ENCODE peak calls at places on chromosomes 2 and 18, in seven cellular contexts. M is H4; Z is NCI-H1105 treated with DMSO at 0.1 percent for 48 hours; V is NB4; A is activated T-cell treated with anti-CD3 and anti-CD28 coated beads, Interleukin-2, amount 50 U/mL, for 1 hour; Y is type B pancreatic cell; D is GOT3. L is an unnamed sample.

GRCh38 chr2:236546561-236546961 is 23.1 kb upstream of the ACKR3 start:
- DNase-seq in Z (no peak), M (no peak), V (no peak), D (no peak), A (peak; percentile 36), Y (no peak), L (no peak)

GRCh38 chr2:201984800-201985525 is 48.7 kb upstream of the FZD7 start:
- DNase-seq in Y (no peak), V (peak; percentile 40), D (no peak), M (no peak), A (no peak), Z (no peak), L (peak; percentile 19)

GRCh38 chr18:54787616-54788015 is 40.7 kb upstream of the RAB27B start:
- DNase-seq in M (no peak), D (no peak), A (no peak), V (no peak), Y (no peak), Z (no peak), L (no peak)

GRCh38 chr2:54598347-54599325 is 124.8 kb upstream of the EML6 start:
- DNase-seq in Z (no peak), A (no peak), D (no peak), Y (no peak), M (no peak), V (no peak), L (no peak)

GRCh38 chr2:30978044-30978443 is 160.2 kb downstream of the GALNT14 start:
- DNase-seq in Z (no peak), D (no peak), A (no peak), Y (no peak), V (no peak), M (no peak), L (no peak)

GRCh38 chr2:213455316-213456008 is 171.2 kb downstream of the SPAG16 start:
- DNase-seq in V (no peak), A (no peak), Z (no peak), M (peak; percentile 4), Y (no peak), D (no peak), L (peak; percentile 49)

GRCh38 chr2:102080451-102081054 is 62.0 kb upstream of the IL1R1 start:
- DNase-seq in V (peak; percentile 22), Y (no peak), M (no peak), Z (no peak), D (no peak), A (no peak), L (no peak)

GRCh38 chr2:34738691-34739090 is 1139.6 kb upstream of the FAM98A start:
- DNase-seq in A (no peak), Z (no peak), D (no peak), V (peak; percentile 26), Y (no peak), M (no peak), L (peak; percentile 10)

GRCh38 chr2:178397002-178397605 is 53.9 kb downstream of the PRKRA start:
- DNase-seq in Z (peak; percentile 70), D (no peak), M (peak; percentile 26), A (no peak), V (peak; percentile 64), Y (no peak), L (peak; percentile 71)

GRCh38 chr2:172856561-172856960 is 120.9 kb downstream of the RAPGEF4 start:
- DNase-seq in V (no peak), Z (no peak), D (no peak), Y (no peak), M (no peak), A (no peak), L (no peak)

GRCh38 chr2:217958206-217958888 is 44.4 kb downstream of the TNS1 start:
- DNase-seq in M (no peak), A (no peak), Y (no peak), Z (no peak), V (no peak), D (no peak), L (no peak)

GRCh38 chr2:234953116-234954031 is 1.6 kb downstream of the SH3BP4 start:
- DNase-seq in A (no peak), Y (no peak), D (no peak), Z (peak; percentile 25), V (no peak), M (no peak), L (no peak)

GRCh38 chr18:47595816-47596501 is 334.5 kb downstream of the SMAD2 start:
- DNase-seq in Y (no peak), V (peak; percentile 45), M (no peak), D (no peak), A (no peak), Z (peak; percentile 45), L (peak; percentile 45)

GRCh38 chr2:130963849-130964793 is 127.4 kb downstream of the ARHGEF4 start:
- DNase-seq in D (no peak), Y (no peak), V (peak; percentile 25), M (no peak), Z (peak; percentile 47), A (no peak), L (no peak)

GRCh38 chr2:168552450-168552856 is 96.4 kb downstream of the CERS6 start:
- DNase-seq in D (no peak), Y (no peak), Z (peak; percentile 53), A (no peak), M (no peak), V (peak; percentile 48), L (no peak)

GRCh38 chr2:99422599-99422998 is 67.2 kb downstream of the REV1 start:
- DNase-seq in A (no peak), V (no peak), M (no peak), D (no peak), Z (no peak), Y (no peak), L (no peak)

GRCh38 chr2:236794074-236794473 is 224.4 kb downstream of the ACKR3 start:
- DNase-seq in Y (no peak), M (no peak), D (no peak), V (no peak), Z (no peak), A (no peak), L (no peak)

GRCh38 chr2:234436482-234436837 is 60.4 kb downstream of the ARL4C start:
- DNase-seq in Y (no peak), V (no peak), Z (no peak), M (no peak), D (no peak), A (no peak), L (no peak)

GRCh38 chr18:59123588-59124369 is 15.9 kb upstream of the SEC11C start:
- DNase-seq in Y (no peak), A (no peak), M (peak; percentile 16), Z (no peak), V (no peak), D (no peak), L (peak; percentile 5)

GRCh38 chr18:47050468-47050867 is 15.0 kb upstream of the ELOA2 start:
- DNase-seq in D (no peak), M (peak; percentile 37), Y (no peak), A (no peak), V (peak; percentile 45), Z (no peak), L (peak; percentile 56)

GRCh38 chr2:124149571-124149970 is 124.5 kb downstream of the CNTNAP5 start:
- DNase-seq in M (no peak), Y (no peak), Z (no peak), V (no peak), D (no peak), A (no peak), L (no peak)

GRCh38 chr2:218781691-218782528 is at the start of gene CYP27A1:
- DNase-seq in M (no peak), Y (peak; percentile 72), D (no peak), V (no peak), Z (peak; percentile 40), A (no peak), L (peak; percentile 20)

GRCh38 chr2:109494842-109495241 is 118.9 kb downstream of the SEPTIN10 start:
- DNase-seq in Z (no peak), V (no peak), A (no peak), M (no peak), Y (no peak), D (no peak), L (no peak)

GRCh38 chr2:237866119-237866621 is 6.7 kb downstream of the RAMP1 start:
- DNase-seq in Y (no peak), A (no peak), Z (no peak), M (peak; percentile 40), D (no peak), V (no peak), L (peak; percentile 51)

GRCh38 chr2:235106874-235107639 is 155.2 kb downstream of the SH3BP4 start:
- DNase-seq in M (peak; percentile 76), A (no peak), D (no peak), V (peak; percentile 40), Z (peak; percentile 70), Y (no peak), L (peak; percentile 87)

GRCh38 chr2:65320042-65320711 is 92.5 kb downstream of the ACTR2 start:
- DNase-seq in A (no peak), Z (no peak), Y (no peak), V (peak; percentile 38), D (peak; percentile 30), M (peak; percentile 77), L (peak; percentile 78)

GRCh38 chr2:168295051-168295450 is 47.7 kb upstream of the STK39 start:
- DNase-seq in M (no peak), V (no peak), D (no peak), Z (no peak), Y (no peak), A (no peak), L (no peak)

GRCh38 chr2:140863713-140864112 is 1267.1 kb downstream of the LRP1B start:
- DNase-seq in V (peak; percentile 58), Y (no peak), Z (peak; percentile 42), A (no peak), M (peak; percentile 44), D (no peak), L (peak; percentile 82)

GRCh38 chr2:104857262-104858221 is 3.6 kb downstream of the POU3F3 start:
- DNase-seq in D (no peak), A (no peak), V (no peak), Z (no peak), M (no peak), Y (no peak), L (no peak)

GRCh38 chr18:49031511-49032188 is 80.9 kb upstream of the SMAD7 start:
- DNase-seq in Y (peak; percentile 54), Z (no peak), D (no peak), A (peak; percentile 42), V (no peak), M (no peak), L (peak; percentile 23)

GRCh38 chr2:19367346-19367745 is 8.9 kb upstream of the OSR1 start:
- DNase-seq in Z (no peak), D (no peak), V (peak; percentile 35), M (no peak), A (no peak), Y (no peak), L (no peak)

GRCh38 chr2:238728322-238729260 is 119.3 kb upstream of the TWIST2 start:
- DNase-seq in A (no peak), V (no peak), D (peak; percentile 16), M (no peak), Z (no peak), Y (no peak), L (no peak)

GRCh38 chr2:160417745-160418397 is 75.7 kb downstream of the RBMS1 start:
- DNase-seq in Y (no peak), V (no peak), Z (no peak), M (peak; percentile 41), A (no peak), D (no peak), L (no peak)

GRCh38 chr2:219002395-219003266 is 9.4 kb upstream of the CRYBA2 start:
- DNase-seq in V (no peak), Y (peak; percentile 79), M (no peak), Z (no peak), A (peak; percentile 54), D (no peak), L (no peak)

GRCh38 chr2:126187665-126188064 is 468.3 kb upstream of the GYPC start:
- DNase-seq in M (no peak), Y (no peak), Z (no peak), A (no peak), D (no peak), V (no peak), L (no peak)

GRCh38 chr2:141021109-141021508 is 1109.7 kb downstream of the LRP1B start:
- DNase-seq in M (no peak), Y (no peak), Z (no peak), V (no peak), D (no peak), A (no peak), L (no peak)

GRCh38 chr2:240913810-240914644 is 7.9 kb downstream of the CROCC2 start:
- DNase-seq in A (peak; percentile 77), V (peak; percentile 71), Z (peak; percentile 19), D (no peak), M (peak; percentile 36), Y (peak; percentile 88), L (peak; percentile 84)

GRCh38 chr2:177628817-177629216 is 236.2 kb downstream of the AGPS start:
- DNase-seq in A (no peak), Y (no peak), D (no peak), Z (no peak), M (no peak), V (no peak), L (no peak)